ENCODE peak calls at places on chromosomes 4 and X, in five cellular contexts. D is AG10803; I is activated naive CD8-positive, alpha-beta T cell treated with anti-CD3 and anti-CD28 coated beads, Interleukin-2, amount 50 U/mL, for 24 hours; Z is Caco-2; J is 8988T. S is an unnamed sample.

GRCh38 chrX:45479835-45480422 is 279.3 kb upstream of the DIPK2B start:
- DNase-seq in Z (no peak), J (no peak), D (peak), I (no peak), S (no peak)

GRCh38 chrX:31124536-31124935 is 52.7 kb upstream of the FTHL17 start:
- DNase-seq in D (no peak), J (no peak), Z (no peak), I (no peak), S (no peak)

GRCh38 chr4:133377286-133377685 is 228.2 kb downstream of the PCDH10 start:
- DNase-seq in Z (no peak), I (no peak), J (no peak), D (no peak), S (no peak)

GRCh38 chr4:61520688-61521160 is 320.6 kb downstream of the ADGRL3 start:
- DNase-seq in Z (no peak), I (no peak), J (no peak), D (no peak), S (no peak)

GRCh38 chr4:44495136-44495535 is 46.5 kb upstream of the KCTD8 start:
- DNase-seq in D (no peak), I (no peak), Z (no peak), J (no peak), S (no peak)

GRCh38 chr4:2860391-2861348 is 17.0 kb downstream of the ADD1 start:
- DNase-seq in J (no peak), I (no peak), Z (peak), D (no peak), S (no peak)

GRCh38 chr4:156888762-156889161 is 82.8 kb downstream of the PDGFC start:
- DNase-seq in Z (no peak), D (peak), I (no peak), J (no peak), S (no peak)

GRCh38 chrX:100895365-100896075 is 21.4 kb upstream of the NOX1 start:
- DNase-seq in D (peak), J (no peak), Z (peak), I (peak), S (peak)

GRCh38 chrX:109350621-109351020 is 131.3 kb downstream of the GUCY2F start:
- DNase-seq in D (no peak), Z (no peak), J (no peak), I (no peak), S (no peak)

GRCh38 chrX:54181196-54181953 is 1.7 kb downstream of the FAM120C start:
- DNase-seq in J (no peak), Z (no peak), I (no peak), D (peak), S (no peak)

GRCh38 chr4:61555789-61556188 is 355.7 kb downstream of the ADGRL3 start:
- DNase-seq in Z (peak), I (no peak), J (no peak), D (no peak), S (no peak)

GRCh38 chrX:17580529-17581155 is 156.7 kb upstream of the SCML1 start:
- DNase-seq in I (no peak), Z (no peak), D (peak), J (no peak), S (no peak)

GRCh38 chr4:163587867-163588266 is 93.4 kb downstream of the TMA16 start:
- DNase-seq in D (no peak), I (peak), J (no peak), Z (no peak), S (no peak)

GRCh38 chrX:39726810-39727209 is 370.9 kb downstream of the BCOR start:
- DNase-seq in D (peak), Z (no peak), J (no peak), I (no peak), S (no peak)

GRCh38 chr4:139844459-139845036 is 178.9 kb downstream of the MGST2 start:
- DNase-seq in D (peak), I (no peak), Z (no peak), J (no peak), S (no peak)

GRCh38 chr4:47741200-47741599 is 96.7 kb downstream of the CORIN start:
- DNase-seq in D (peak), J (no peak), I (no peak), Z (no peak), S (no peak)

GRCh38 chrX:11664211-11664888 is 1.4 kb downstream of the ARHGAP6 start:
- DNase-seq in D (no peak), Z (no peak), J (no peak), I (no peak), S (peak)

GRCh38 chrX:154380787-154381186 is 1.7 kb downstream of the EMD start:
- DNase-seq in I (no peak), J (no peak), Z (no peak), D (no peak), S (no peak)

GRCh38 chr4:52869196-52869595 is 7.1 kb downstream of the RASL11B start:
- DNase-seq in D (peak), J (no peak), Z (no peak), I (no peak), S (no peak)

GRCh38 chr4:30763337-30763736 is 43.2 kb downstream of the PCDH7 start:
- DNase-seq in D (no peak), Z (no peak), J (no peak), I (no peak), S (no peak)

GRCh38 chrX:107563851-107564250 is 64.5 kb upstream of the PRPS1 start:
- DNase-seq in I (no peak), D (no peak), J (no peak), Z (no peak), S (no peak)

GRCh38 chr4:77878176-77878575 is 15.5 kb downstream of the MRPL1 start:
- DNase-seq in J (no peak), D (no peak), I (no peak), Z (no peak), S (no peak)